ENCODE peak calls at places on chromosome 9, in nine cellular contexts. R, N, A, B, Q, M, L, H and Y are unnamed samples.

GRCh38 chr9:38144421-38144820 is 75.4 kb upstream of the SHB start:
- DNase-seq in L (peak; percentile 34), A (no peak), B (no peak), R (no peak), Q (no peak), H (no peak), N (no peak), M (no peak), Y (no peak)

GRCh38 chr9:35845824-35846771 is 17.1 kb downstream of the TMEM8B start:
- DNase-seq in H (no peak), M (peak; percentile 73), B (no peak), A (no peak), R (peak; percentile 14), Q (no peak), N (no peak), L (no peak), Y (no peak)

GRCh38 chr9:37678789-37679273 is 28.1 kb downstream of the FRMPD1 start:
- DNase-seq in N (peak; percentile 3), A (no peak), B (no peak), R (no peak), M (no peak), Q (no peak), H (no peak), L (no peak), Y (no peak)

GRCh38 chr9:19965336-19965735 is 176.5 kb upstream of the SLC24A2 start:
- DNase-seq in M (no peak), N (no peak), A (no peak), Q (no peak), R (no peak), H (no peak), L (no peak), B (no peak), Y (no peak)

GRCh38 chr9:19160085-19160484 is 32.8 kb upstream of the PLIN2 start:
- DNase-seq in H (no peak), L (no peak), N (no peak), A (no peak), B (no peak), Q (no peak), R (no peak), M (no peak), Y (no peak)

GRCh38 chr9:129490583-129491485 is 130.1 kb downstream of the C9orf50 start:
- DNase-seq in H (no peak), M (no peak), N (no peak), B (no peak), A (no peak), L (no peak), R (no peak), Q (no peak), Y (no peak)

GRCh38 chr9:27117489-27118135 is 8.6 kb downstream of the TEK start:
- DNase-seq in Q (peak; percentile 62), M (peak; percentile 71), R (no peak), A (no peak), N (no peak), L (no peak), H (no peak), B (no peak), Y (no peak)

GRCh38 chr9:99093492-99093791 is 11.5 kb upstream of the TGFBR1 start:
- DNase-seq in Q (no peak), H (no peak), L (no peak), B (no peak), N (no peak), M (no peak), A (no peak), R (no peak), Y (no peak)

GRCh38 chr9:9645006-9645405 is 967.8 kb downstream of the PTPRD start:
- DNase-seq in A (no peak), Q (no peak), H (no peak), L (no peak), M (no peak), N (no peak), B (no peak), R (no peak), Y (no peak)

GRCh38 chr9:95574866-95575553 is 58.2 kb upstream of the PTCH1 start:
- DNase-seq in H (no peak), N (no peak), A (no peak), B (no peak), M (no peak), Q (no peak), R (no peak), L (no peak), Y (no peak)

GRCh38 chr9:21395778-21396717 is 10.8 kb upstream of the IFNA2 start:
- DNase-seq in H (peak; percentile 51), M (peak; percentile 59), L (peak; percentile 65), Q (peak; percentile 39), A (peak; percentile 51), B (peak; percentile 55), N (peak; percentile 21), R (peak; percentile 68), Y (no peak)

GRCh38 chr9:95857896-95858295 is 17.6 kb upstream of the ERCC6L2 start:
- DNase-seq in R (no peak), H (no peak), M (no peak), A (no peak), N (no peak), Q (no peak), B (no peak), L (no peak), Y (no peak)

GRCh38 chr9:88503101-88503844 is 31.7 kb upstream of the NXNL2 start:
- DNase-seq in A (no peak), N (no peak), B (no peak), L (no peak), Q (no peak), R (no peak), M (peak; percentile 25), H (no peak), Y (no peak)

GRCh38 chr9:82354260-82354659 is 365.7 kb downstream of the SPATA31D1 start:
- DNase-seq in H (no peak), R (no peak), Q (no peak), A (no peak), M (no peak), L (no peak), N (no peak), B (no peak), Y (no peak)

GRCh38 chr9:17802249-17802857 is 223.5 kb downstream of the SH3GL2 start:
- DNase-seq in Q (no peak), M (no peak), R (no peak), N (no peak), B (no peak), L (peak; percentile 10), H (no peak), A (no peak), Y (no peak)
- TF ChIP-seq CTCF in Q (no peak), M (peak; percentile 56), R (peak; percentile 50), N (peak; percentile 30), B (peak; percentile 18), L (peak; percentile 72), H (no peak), A (peak; percentile 63), Y (peak; percentile 80)

DNA sequence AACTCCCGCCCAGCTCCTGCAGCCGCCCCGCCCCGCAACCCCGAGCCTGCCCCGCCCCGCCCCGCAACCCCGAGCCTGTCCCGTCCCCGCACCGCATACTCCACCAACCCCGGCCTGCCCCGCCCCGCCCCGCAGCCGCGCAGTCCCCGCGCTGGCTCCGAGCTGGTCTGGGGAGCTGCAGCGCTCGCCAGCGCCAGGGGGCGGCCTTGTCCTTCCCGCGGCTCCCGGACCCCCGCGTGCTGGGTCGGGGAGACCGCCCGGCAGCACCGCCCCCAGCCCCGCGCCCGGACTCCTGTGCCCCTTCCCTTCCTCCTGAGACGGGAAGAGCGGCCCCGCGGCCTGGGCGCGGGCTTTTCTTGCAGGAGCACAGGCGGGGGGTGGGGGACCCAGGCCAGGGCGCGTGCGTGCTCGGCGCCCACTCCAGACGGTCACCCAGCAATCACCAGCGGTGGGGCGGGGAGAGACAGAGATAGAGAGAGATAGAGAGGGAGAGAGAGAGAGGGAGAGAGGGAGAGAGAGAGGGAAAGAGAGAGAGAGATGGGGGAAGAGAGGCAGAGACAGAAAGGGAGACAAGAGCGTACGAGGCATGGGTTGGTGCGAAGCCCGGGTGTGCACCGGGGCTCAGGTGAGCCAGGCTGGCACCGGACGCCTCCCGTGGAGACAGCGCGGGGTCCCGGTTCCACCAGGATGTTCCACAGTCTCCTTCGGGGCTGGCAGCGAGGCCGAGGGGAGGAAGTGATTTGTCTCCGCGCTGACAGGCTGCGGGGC is 14.7 kb upstream of the TMEM250 start:
- DNase-seq in M (no peak), B (peak; percentile 83), R (peak; percentile 64), L (peak; percentile 93), Q (no peak), A (peak; percentile 53), H (no peak), N (no peak), Y (peak; percentile 89)
- TF ChIP-seq CTCF in M (no peak), B (peak; percentile 80), R (peak; percentile 64), L (peak; percentile 53), Q (no peak), A (peak; percentile 56), H (peak; percentile 20), N (peak; percentile 44), Y (peak; percentile 44)

DNA sequence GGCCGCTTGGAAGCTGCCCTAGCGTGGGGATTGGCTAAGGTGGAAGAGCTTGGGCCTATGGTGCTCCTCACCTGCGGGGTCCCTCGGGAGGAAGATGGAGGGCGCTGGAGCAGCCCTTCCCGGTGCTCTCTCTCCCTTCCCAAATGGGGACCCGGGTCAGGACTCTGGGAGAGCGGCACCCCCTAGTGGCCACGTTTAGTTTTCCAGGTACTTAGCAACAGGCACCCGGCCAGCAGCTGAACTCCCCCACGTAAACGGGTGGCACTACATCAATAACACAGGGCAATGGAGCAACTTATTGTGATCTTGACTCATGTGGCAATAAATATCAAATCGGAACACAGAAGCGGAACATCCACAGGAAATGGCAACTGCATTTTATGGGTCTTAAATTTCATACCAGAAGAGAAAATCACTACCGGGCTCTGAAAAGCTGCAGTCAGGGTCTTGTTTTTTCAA is 316.6 kb downstream of the AGTPBP1 start:
- DNase-seq in A (peak; percentile 50), B (peak; percentile 68), H (peak; percentile 63), Q (peak; percentile 37), N (peak; percentile 69), L (peak; percentile 77), R (peak; percentile 57), M (peak; percentile 83), Y (peak; percentile 45)
- TF ChIP-seq CTCF in A (peak; percentile 92), B (peak; percentile 77), H (peak; percentile 31), Q (peak; percentile 24), N (peak; percentile 83), L (peak; percentile 73), R (peak; percentile 79), M (peak; percentile 61), Y (peak; percentile 49)

GRCh38 chr9:2241461-2241874 is 226.3 kb downstream of the SMARCA2 start:
- DNase-seq in Q (peak; percentile 33), L (peak; percentile 33), B (peak; percentile 25), H (peak; percentile 14), A (peak; percentile 32), M (peak; percentile 79), R (peak; percentile 34), N (no peak), Y (no peak)
- TF ChIP-seq CTCF in Q (peak; percentile 17), L (no peak), B (peak; percentile 19), H (no peak), A (peak; percentile 65), M (peak; percentile 33), R (peak; percentile 66), N (no peak), Y (no peak)

GRCh38 chr9:126146254-126147145 is 180.1 kb upstream of the MVB12B start:
- DNase-seq in R (peak; percentile 30), Q (no peak), H (no peak), B (peak; percentile 78), L (peak; percentile 45), N (no peak), A (no peak), M (peak; percentile 47), Y (peak; percentile 39)
- TF ChIP-seq CTCF in R (peak; percentile 67), Q (no peak), H (peak; percentile 8), B (peak; percentile 75), L (peak; percentile 23), N (peak; percentile 76), A (peak; percentile 31), M (no peak), Y (peak; percentile 26)